ENCODE peak calls at places on chromosomes 11 and 22, in four cellular contexts. One of them, this sample, is unnamed. For H3K4me1 and H3K36me3, the result is how much of the 10 kb centered on the place peaks cover.

GRCh38 chr22:44133161-44133560 is 47.6 kb upstream of the PARVG start:
- DNase-seq in tibial artery: no peak
- DNase-seq in gastrocnemius medialis: no peak
- DNase-seq in spleen: no peak
- DNase-seq in this sample: no peak

GRCh38 chr22:32964411-32965057 is 93.6 kb downstream of the SYN3 start:
- DNase-seq in tibial artery: no peak
- DNase-seq in spleen: no peak
- DNase-seq in gastrocnemius medialis: no peak
- DNase-seq in this sample: no peak

GRCh38 chr22:39097098-39098020 is at the start of gene APOBEC3H:
- DNase-seq in tibial artery: no peak
- DNase-seq in spleen: no peak
- DNase-seq in gastrocnemius medialis: no peak
- DNase-seq in this sample: no peak

GRCh38 chr11:66747480-66747879 is 18.5 kb upstream of the SPTBN2 start:
- DNase-seq in spleen: no peak
- DNase-seq in tibial artery: no peak
- DNase-seq in gastrocnemius medialis: no peak
- DNase-seq in this sample: no peak

GRCh38 chr11:3135491-3136440 is 29.3 kb downstream of the OSBPL5 start:
- DNase-seq in gastrocnemius medialis: no peak
- DNase-seq in spleen: peak
- DNase-seq in tibial artery: peak
- DNase-seq in this sample: peak

GRCh38 chr11:68684385-68685356 is at the start of gene GAL:
- DNase-seq in spleen: no peak
- DNase-seq in gastrocnemius medialis: no peak
- DNase-seq in tibial artery: no peak
- DNase-seq in this sample: peak

GRCh38 chr22:40479887-40480538 is 109.6 kb downstream of the SGSM3 start:
- DNase-seq in spleen: no peak
- DNase-seq in tibial artery: no peak
- DNase-seq in gastrocnemius medialis: no peak
- DNase-seq in this sample: no peak

GRCh38 chr11:1749787-1750351 is 526 bp downstream of the IFITM10 start:
- DNase-seq in tibial artery: peak
- DNase-seq in gastrocnemius medialis: no peak
- DNase-seq in spleen: peak
- DNase-seq in this sample: no peak

GRCh38 chr11:66317766-66318575 is 1.1 kb upstream of the CD248 start:
- DNase-seq in spleen: peak
- DNase-seq in gastrocnemius medialis: peak
- DNase-seq in tibial artery: no peak
- DNase-seq in this sample: peak

GRCh38 chr11:122791836-122792235 is 46.5 kb upstream of the CRTAM start:
- DNase-seq in gastrocnemius medialis: no peak
- DNase-seq in spleen: no peak
- DNase-seq in tibial artery: peak
- DNase-seq in this sample: no peak

GRCh38 chr11:119496453-119496852 is 73.5 kb upstream of the THY1 start:
- DNase-seq in gastrocnemius medialis: no peak
- DNase-seq in spleen: no peak
- DNase-seq in tibial artery: no peak
- DNase-seq in this sample: no peak

GRCh38 chr11:110762596-110762995 is 50.4 kb upstream of the ARHGAP20 start:
- DNase-seq in tibial artery: no peak
- DNase-seq in spleen: no peak
- DNase-seq in gastrocnemius medialis: no peak
- DNase-seq in this sample: no peak

GRCh38 chr11:4606231-4607015 is 1.6 kb downstream of the TRIM68 start:
- DNase-seq in gastrocnemius medialis: no peak
- DNase-seq in spleen: no peak
- DNase-seq in tibial artery: no peak
- DNase-seq in this sample: no peak

GRCh38 chr11:133545199-133545709 is 13.0 kb upstream of the OPCML start:
- DNase-seq in tibial artery: no peak
- DNase-seq in spleen: no peak
- DNase-seq in gastrocnemius medialis: no peak
- DNase-seq in this sample: no peak

GRCh38 chr22:23238707-23239106 is 58.4 kb downstream of the BCR start:
- DNase-seq in tibial artery: no peak
- DNase-seq in gastrocnemius medialis: no peak
- DNase-seq in spleen: no peak
- DNase-seq in this sample: no peak
- H3K4me1 ChIP-seq in tibial artery: under half
- H3K4me1 ChIP-seq in gastrocnemius medialis: under half
- H3K4me1 ChIP-seq in spleen: under half
- H3K4me1 ChIP-seq in this sample: under half

DNA sequence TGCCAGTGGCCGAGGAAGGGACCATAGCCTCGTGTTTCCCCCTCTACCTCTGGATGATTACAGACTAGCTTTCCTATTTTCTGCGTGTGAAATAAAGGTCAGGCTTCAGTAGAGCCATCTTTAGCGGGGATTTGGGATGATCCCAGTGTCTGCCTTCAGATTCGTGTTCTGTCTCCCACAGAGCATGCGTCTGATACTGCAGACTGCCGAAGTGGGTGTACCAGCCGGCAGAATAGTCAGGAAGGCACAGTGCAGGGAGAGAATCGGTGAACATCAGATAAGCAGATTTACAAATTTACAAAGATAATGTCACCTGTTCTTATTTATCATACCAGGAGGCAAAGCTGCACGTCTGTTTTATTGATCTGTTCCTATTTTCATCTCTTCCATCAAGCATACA is 11.1 kb downstream of the CTTN start:
- DNase-seq in tibial artery: no peak
- DNase-seq in gastrocnemius medialis: no peak
- DNase-seq in spleen: no peak
- DNase-seq in this sample: no peak
- H3K36me3 ChIP-seq in tibial artery: half or more
- H3K36me3 ChIP-seq in gastrocnemius medialis: half or more
- H3K36me3 ChIP-seq in spleen: half or more
- H3K36me3 ChIP-seq in this sample: half or more

GRCh38 chr22:42932857-42933782 is 76.0 kb upstream of the ARFGAP3 start:
- DNase-seq in gastrocnemius medialis: no peak
- DNase-seq in spleen: peak
- DNase-seq in tibial artery: no peak
- DNase-seq in this sample: no peak
- H3K4me1 ChIP-seq in gastrocnemius medialis: half or more
- H3K4me1 ChIP-seq in spleen: half or more
- H3K4me1 ChIP-seq in tibial artery: half or more
- H3K4me1 ChIP-seq in this sample: under half

DNA sequence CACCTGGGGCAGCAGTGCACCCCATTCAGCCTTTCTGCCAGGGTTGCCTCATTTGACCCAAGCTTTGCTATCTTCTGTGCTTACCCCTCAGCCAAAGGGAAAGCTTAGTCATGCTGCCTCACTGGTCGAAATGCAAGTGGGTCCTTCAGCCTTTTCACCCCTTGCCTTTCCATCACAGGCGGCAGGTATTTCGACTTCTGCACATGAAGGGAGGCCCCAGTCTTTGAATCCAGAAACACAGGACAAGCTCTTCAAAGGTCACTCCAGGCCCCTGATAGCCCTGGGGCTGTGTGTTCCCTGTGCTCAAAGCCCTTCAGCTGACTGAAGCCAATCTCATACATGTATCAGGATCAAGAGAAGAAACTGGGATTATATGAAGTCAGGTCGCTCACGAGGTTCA is 129.7 kb downstream of the SNX19 start:
- DNase-seq in gastrocnemius medialis: no peak
- DNase-seq in tibial artery: no peak
- DNase-seq in spleen: no peak
- DNase-seq in this sample: no peak
- H3K36me3 ChIP-seq in gastrocnemius medialis: under half
- H3K36me3 ChIP-seq in tibial artery: under half
- H3K36me3 ChIP-seq in spleen: under half
- H3K36me3 ChIP-seq in this sample: under half

DNA sequence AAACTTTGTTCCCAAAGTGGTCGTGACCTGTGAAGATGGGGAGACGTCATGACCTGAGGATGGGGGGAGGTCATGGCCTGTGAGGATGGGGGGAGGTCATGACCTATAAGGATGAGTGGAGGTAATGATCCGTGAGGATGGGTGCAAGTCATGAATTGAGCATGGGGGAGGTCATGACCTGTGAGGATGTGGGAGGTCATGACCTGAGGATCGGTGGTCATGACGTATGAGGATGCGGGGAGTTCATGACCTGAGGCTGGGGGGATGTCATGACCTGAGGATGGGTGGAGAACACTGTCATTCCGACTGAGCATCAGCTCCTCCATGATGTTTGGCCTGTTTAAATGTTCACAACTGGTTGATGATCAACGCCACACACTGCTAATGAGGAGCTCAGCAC is 25.9 kb downstream of the YPEL1 start:
- DNase-seq in spleen: no peak
- DNase-seq in tibial artery: no peak
- DNase-seq in gastrocnemius medialis: no peak
- DNase-seq in this sample: no peak
- H3K4me1 ChIP-seq in spleen: under half
- H3K4me1 ChIP-seq in tibial artery: under half
- H3K4me1 ChIP-seq in gastrocnemius medialis: under half
- H3K4me1 ChIP-seq in this sample: under half

DNA sequence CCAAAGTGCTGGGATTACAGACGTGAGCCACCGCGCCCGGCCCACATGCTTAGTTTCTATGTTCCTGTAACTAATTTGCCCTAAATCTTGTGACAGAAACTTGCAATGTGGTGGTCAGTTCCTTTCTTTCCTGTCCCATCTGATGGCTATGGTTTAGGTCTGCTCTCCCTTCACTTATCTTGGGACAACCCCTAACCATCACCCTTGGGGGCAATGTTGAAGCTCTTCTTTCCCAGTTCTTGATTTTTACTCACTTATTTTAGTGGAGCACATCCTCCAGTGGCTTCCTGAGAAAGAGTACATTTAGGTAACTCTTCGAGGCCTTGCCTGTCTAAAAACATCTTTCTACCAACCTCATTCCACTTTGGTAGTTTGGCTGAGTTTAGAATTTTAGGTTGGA is 7.3 kb downstream of the SREBF2 start:
- DNase-seq in spleen: no peak
- DNase-seq in tibial artery: no peak
- DNase-seq in gastrocnemius medialis: no peak
- DNase-seq in this sample: no peak
- H3K36me3 ChIP-seq in spleen: under half
- H3K36me3 ChIP-seq in tibial artery: under half
- H3K36me3 ChIP-seq in gastrocnemius medialis: under half
- H3K36me3 ChIP-seq in this sample: half or more

DNA sequence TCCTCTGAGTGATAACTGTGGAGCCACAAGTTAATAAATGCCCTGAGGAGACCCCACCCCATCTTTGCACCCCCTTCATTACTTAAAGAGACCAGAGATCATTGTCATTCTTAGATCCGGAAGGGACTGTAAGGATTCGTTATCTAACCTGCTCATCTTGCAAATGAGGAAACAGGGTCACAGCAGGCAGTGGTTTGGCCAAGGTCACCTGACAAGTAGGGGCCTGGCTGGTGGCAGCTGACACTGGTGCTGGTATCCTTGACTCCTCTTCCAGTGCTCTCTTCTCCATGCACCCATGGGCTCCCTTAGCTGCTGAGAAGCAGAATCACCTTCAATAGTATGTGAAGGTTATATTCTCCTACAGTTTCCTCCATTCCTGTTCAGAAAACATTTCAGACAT is 151.6 kb downstream of the GRIK4 start:
- DNase-seq in spleen: no peak
- DNase-seq in tibial artery: no peak
- DNase-seq in gastrocnemius medialis: no peak
- DNase-seq in this sample: no peak
- H3K4me1 ChIP-seq in spleen: under half
- H3K4me1 ChIP-seq in tibial artery: under half
- H3K4me1 ChIP-seq in gastrocnemius medialis: under half
- H3K4me1 ChIP-seq in this sample: under half

DNA sequence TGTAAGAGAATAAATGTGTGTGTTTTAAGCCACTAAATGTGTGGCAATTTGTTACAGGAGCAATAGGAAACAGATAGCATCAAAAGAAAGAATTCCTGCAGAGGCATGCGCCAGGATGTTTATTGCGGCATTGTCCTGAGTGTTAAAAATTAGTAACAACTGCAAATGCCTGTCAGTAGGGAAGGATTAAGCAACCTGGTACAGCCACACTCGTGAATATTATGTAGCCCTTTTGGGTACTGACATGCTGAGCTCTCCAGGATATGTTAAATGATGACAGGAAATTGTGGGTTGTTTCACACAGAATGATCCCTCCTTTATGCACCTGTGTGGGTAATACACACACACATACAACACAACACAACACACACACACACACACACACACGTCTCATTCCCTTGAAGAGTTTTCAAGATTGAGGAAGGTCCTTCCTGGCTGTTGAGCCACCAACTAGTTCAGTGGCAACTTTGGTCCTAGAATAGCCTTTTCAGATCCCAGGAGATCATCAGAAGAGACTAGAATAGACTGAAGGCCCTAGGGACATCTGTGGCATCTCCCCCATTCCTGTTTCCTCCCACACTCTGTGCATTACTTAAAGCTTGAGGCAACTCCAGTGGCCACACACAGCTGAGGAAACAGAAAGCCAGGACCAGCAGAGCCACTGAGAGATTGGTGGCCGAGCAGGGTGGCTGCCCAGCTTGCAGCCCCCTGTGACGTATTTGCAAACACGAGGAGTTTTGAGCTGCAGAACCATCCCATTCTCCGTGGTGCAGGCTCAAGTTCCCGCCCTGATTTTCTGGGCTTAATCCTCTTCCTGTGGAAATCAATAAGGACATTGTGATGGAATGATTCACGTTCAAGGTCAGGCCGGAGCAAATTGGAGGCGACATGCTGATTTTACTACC is 69.4 kb upstream of the MYOD1 start:
- DNase-seq in tibial artery: no peak
- DNase-seq in gastrocnemius medialis: no peak
- DNase-seq in spleen: no peak
- DNase-seq in this sample: no peak
- H3K36me3 ChIP-seq in tibial artery: under half
- H3K36me3 ChIP-seq in gastrocnemius medialis: under half
- H3K36me3 ChIP-seq in spleen: under half
- H3K36me3 ChIP-seq in this sample: under half